ENCODE peak calls at places on chromosome 3, in eight cellular contexts. Q is spleen, J is body of pancreas, R is Peyer's patch, F is ovary, V is stomach, S is IMR-90, N is HepG2. Y is an unnamed sample.

GRCh38 chr3:140163159-140163763 is 228.3 kb downstream of the CLSTN2 start:
- DNase-seq in R (no peak), N (no peak), J (no peak), V (no peak), F (no peak), Q (no peak), S (no peak), Y (no peak)

GRCh38 chr3:136351905-136352304 is 101.8 kb downstream of the PCCB start:
- DNase-seq in R (no peak), V (no peak), F (no peak), Q (no peak), N (no peak), S (no peak), J (no peak), Y (no peak)

GRCh38 chr3:183264249-183264648 is 11.2 kb downstream of the B3GNT5 start:
- DNase-seq in N (no peak), F (no peak), Q (no peak), V (no peak), R (no peak), J (no peak), S (no peak), Y (no peak)

GRCh38 chr3:37138816-37139215 is 35.6 kb downstream of the LRRFIP2 start:
- DNase-seq in S (peak), F (no peak), Q (no peak), V (no peak), R (no peak), N (peak), J (no peak), Y (no peak)

GRCh38 chr3:31490502-31490901 is 42.2 kb upstream of the STT3B start:
- DNase-seq in S (no peak), J (no peak), N (no peak), F (no peak), R (no peak), V (no peak), Q (no peak), Y (no peak)

GRCh38 chr3:42195879-42196330 is 70.1 kb downstream of the CCK start:
- DNase-seq in V (no peak), Q (no peak), F (no peak), N (no peak), S (peak), J (no peak), R (no peak), Y (no peak)

GRCh38 chr3:141342386-141342785 is 25.9 kb upstream of the ZBTB38 start:
- DNase-seq in S (no peak), V (no peak), Q (no peak), N (no peak), J (no peak), F (no peak), R (no peak), Y (no peak)

GRCh38 chr3:37667359-37667758 is 194.3 kb upstream of the CTDSPL start:
- DNase-seq in F (no peak), V (no peak), S (no peak), J (no peak), N (no peak), R (no peak), Q (no peak), Y (no peak)

GRCh38 chr3:161139686-161140085 is 34.5 kb upstream of the B3GALNT1 start:
- DNase-seq in J (no peak), R (no peak), S (no peak), F (no peak), N (no peak), Q (no peak), V (no peak), Y (no peak)

GRCh38 chr3:110932515-110933095 is 139.0 kb upstream of the NECTIN3 start:
- DNase-seq in S (peak), V (no peak), Q (no peak), R (no peak), F (no peak), N (no peak), J (no peak), Y (no peak)

GRCh38 chr3:156760333-156760732 is 65.8 kb upstream of the LEKR1 start:
- DNase-seq in V (no peak), J (no peak), F (no peak), R (no peak), S (no peak), Q (no peak), N (no peak), Y (no peak)

GRCh38 chr3:152591448-152592003 is 243.4 kb upstream of the P2RY1 start:
- DNase-seq in J (no peak), F (no peak), Q (no peak), V (no peak), S (no peak), N (no peak), R (no peak), Y (no peak)

GRCh38 chr3:152593242-152593641 is 241.7 kb upstream of the P2RY1 start:
- DNase-seq in J (no peak), R (no peak), F (no peak), Q (no peak), S (no peak), V (no peak), N (no peak), Y (no peak)

GRCh38 chr3:152595975-152596832 is 238.7 kb upstream of the P2RY1 start:
- DNase-seq in F (peak), N (peak), J (peak), Q (no peak), S (peak), R (peak), V (peak), Y (peak)
- TF ChIP-seq POLR2A in F (no peak), N (no peak), J (no peak), Q (no peak), S (no peak), R (no peak), V (no peak), Y (no peak)

GRCh38 chr3:5572168-5572567 is 384.7 kb downstream of the EDEM1 start:
- DNase-seq in R (no peak), S (no peak), N (no peak), Q (no peak), J (no peak), F (no peak), V (no peak), Y (no peak)
- H3K27ac ChIP-seq in R (no peak), S (no peak), N (no peak), Q (no peak), J (no peak), F (no peak), V (no peak), Y (no peak)

GRCh38 chr3:14369675-14370669 is 32.4 kb upstream of the SLC6A6 start:
- DNase-seq in F (no peak), N (peak), V (peak), S (no peak), Q (no peak), J (peak), R (peak), Y (no peak)
- TF ChIP-seq CTCF in F (no peak), N (peak), V (no peak), S (no peak), Q (no peak), J (no peak), R (no peak), Y (peak)

GRCh38 chr3:125212096-125212508 is 446 bp downstream of the SLC12A8 start:
- DNase-seq in N (no peak), R (no peak), F (no peak), S (no peak), Q (no peak), J (peak), V (no peak), Y (no peak)
- TF ChIP-seq POLR2A in N (no peak), R (no peak), F (no peak), S (no peak), Q (no peak), J (no peak), V (no peak), Y (no peak)

DNA sequence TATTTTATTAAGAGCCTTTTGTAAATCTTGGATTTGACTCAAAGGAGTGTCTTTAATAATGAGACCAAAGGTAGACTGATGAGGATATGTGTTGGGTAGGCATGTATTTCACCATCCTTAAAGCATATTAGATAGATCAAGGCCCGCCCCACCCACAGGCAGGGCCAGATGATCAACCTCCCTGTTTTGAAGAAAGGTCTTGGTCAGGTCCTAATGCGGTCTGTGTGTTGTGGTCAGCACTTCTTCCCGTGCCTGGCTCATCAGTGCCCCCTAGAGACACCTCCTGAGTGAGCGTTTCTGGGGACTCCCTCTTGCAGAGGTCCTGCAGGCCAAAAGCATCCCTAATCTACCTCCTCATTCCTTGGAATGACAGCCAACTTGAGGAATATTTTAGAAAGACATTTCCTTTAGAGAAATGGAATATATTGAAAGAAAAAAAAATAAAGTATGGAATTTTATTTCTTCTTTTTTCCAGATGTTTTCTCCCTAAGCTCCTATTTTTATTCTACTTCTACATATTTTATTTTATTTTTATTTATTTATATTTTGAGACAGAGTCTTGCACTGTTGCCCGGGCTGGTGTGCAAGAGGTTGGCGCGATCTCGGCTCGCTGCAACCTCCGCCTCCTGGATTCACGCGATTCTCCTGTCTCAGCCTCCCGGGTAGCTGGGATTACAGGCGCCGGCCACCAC is 6.0 kb downstream of the TM4SF4 start:
- DNase-seq in S (peak), R (peak), F (peak), V (peak), N (peak), Q (peak), J (peak), Y (peak)
- H3K27ac ChIP-seq in S (no peak), R (no peak), F (no peak), V (peak), N (peak), Q (peak), J (peak), Y (peak)

DNA sequence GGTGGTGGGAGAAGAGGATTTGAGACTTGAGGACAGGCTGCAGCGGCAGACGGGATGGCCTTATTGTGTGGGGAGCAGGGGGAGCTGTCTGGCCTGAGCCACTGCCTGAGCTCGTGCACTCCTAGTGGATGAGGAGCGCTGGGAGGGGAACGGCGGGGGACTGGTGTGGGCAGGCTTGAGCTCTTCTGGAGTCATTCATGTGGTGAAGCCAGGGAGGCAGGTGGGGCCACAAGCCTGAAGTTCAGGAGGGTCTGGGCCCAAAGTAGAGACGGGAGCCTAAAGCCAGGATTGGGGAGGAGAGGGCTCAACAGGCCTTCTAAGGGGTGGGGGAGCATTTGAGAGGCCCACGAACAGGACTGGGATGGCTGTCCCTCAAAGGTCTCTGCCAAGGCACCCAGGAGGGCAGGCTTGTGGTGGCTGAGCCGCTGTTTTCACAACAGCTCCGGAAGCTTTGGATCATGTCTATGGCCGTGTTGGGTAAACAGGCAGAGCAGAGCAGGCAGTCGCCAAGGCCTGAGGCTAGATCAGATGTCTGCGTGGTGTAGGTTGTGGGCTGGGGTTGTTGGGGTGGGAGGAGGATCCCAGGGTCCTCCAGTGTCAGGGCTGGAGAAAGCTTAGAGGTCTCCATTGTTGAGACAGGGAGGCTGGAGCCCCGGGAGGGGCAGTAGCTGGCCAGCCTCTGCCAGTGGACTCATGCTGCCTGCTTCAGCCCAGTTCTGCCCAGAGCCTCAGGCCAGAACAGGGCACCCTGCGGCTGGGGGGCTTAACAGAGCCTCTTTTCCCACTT is 8.2 kb downstream of the PRKCD start:
- DNase-seq in V (no peak), N (peak), R (no peak), F (no peak), Q (no peak), J (no peak), S (no peak), Y (no peak)
- TF ChIP-seq CTCF in V (no peak), N (peak), R (no peak), F (no peak), Q (no peak), J (no peak), S (no peak), Y (no peak)